ENCODE peak calls at places on chromosomes 5 and 9, in seven cellular contexts. W, U, O, D, B, M and S are unnamed samples. For H3K9me3, the result is how much of the 10 kb centered on the place peaks cover.

GRCh38 chr9:134698587-134699342 is 57.2 kb downstream of the COL5A1 start:
- DNase-seq in W (peak), U (peak), O (peak), D (peak), B (peak), M (peak), S (peak)

GRCh38 chr9:75239176-75239575 is 150.9 kb downstream of the OSTF1 start:
- DNase-seq in W (peak), U (no peak), O (peak), D (no peak), B (peak), M (no peak), S (no peak)

GRCh38 chr5:97422678-97423077 is 239.6 kb upstream of the RIOK2 start:
- DNase-seq in W (no peak), U (no peak), O (no peak), D (no peak), B (no peak), M (no peak), S (no peak)

GRCh38 chr9:108103294-108103693 is 613.7 kb upstream of the KLF4 start:
- DNase-seq in W (peak), U (no peak), O (no peak), D (no peak), B (no peak), M (no peak), S (no peak)

GRCh38 chr5:35436441-35437057 is 181.1 kb upstream of the SPEF2 start:
- DNase-seq in W (peak), U (peak), O (no peak), D (peak), B (peak), M (no peak), S (no peak)

GRCh38 chr5:151684690-151685361 is 1.9 kb downstream of the SPARC start:
- DNase-seq in W (peak), U (peak), O (no peak), D (no peak), B (no peak), M (peak), S (no peak)

GRCh38 chr9:37331871-37332270 is 90.6 kb upstream of the GRHPR start:
- DNase-seq in W (no peak), U (no peak), O (no peak), D (no peak), B (no peak), M (no peak), S (no peak)

GRCh38 chr9:130606887-130607582 is 27.7 kb downstream of the FUBP3 start:
- DNase-seq in W (no peak), U (no peak), O (no peak), D (no peak), B (no peak), M (no peak), S (no peak)

GRCh38 chr9:91580136-91580535 is 156.5 kb upstream of the NFIL3 start:
- DNase-seq in W (peak), U (no peak), O (no peak), D (peak), B (no peak), M (no peak), S (no peak)

GRCh38 chr5:56346717-56347116 is 113.6 kb upstream of the ANKRD55 start:
- DNase-seq in W (no peak), U (no peak), O (no peak), D (no peak), B (no peak), M (no peak), S (no peak)

GRCh38 chr5:43647789-43648188 is 44.8 kb downstream of the NNT start:
- DNase-seq in W (no peak), U (no peak), O (no peak), D (no peak), B (no peak), M (no peak), S (no peak)

GRCh38 chr9:138024831-138025291 is 147.3 kb downstream of the CACNA1B start:
- DNase-seq in W (no peak), U (no peak), O (peak), D (no peak), B (no peak), M (no peak), S (no peak)
- H3K9me3 ChIP-seq in W (under half), U (under half), O (under half), D (under half), B (under half), M (under half), S (under half)

GRCh38 chr5:6728011-6728794 is 15.0 kb downstream of the TENT4A start:
- DNase-seq in W (no peak), U (peak), O (no peak), D (no peak), B (peak), M (no peak), S (no peak)
- H3K9me3 ChIP-seq in W (under half), U (under half), O (under half), D (under half), B (under half), M (under half), S (under half)

DNA sequence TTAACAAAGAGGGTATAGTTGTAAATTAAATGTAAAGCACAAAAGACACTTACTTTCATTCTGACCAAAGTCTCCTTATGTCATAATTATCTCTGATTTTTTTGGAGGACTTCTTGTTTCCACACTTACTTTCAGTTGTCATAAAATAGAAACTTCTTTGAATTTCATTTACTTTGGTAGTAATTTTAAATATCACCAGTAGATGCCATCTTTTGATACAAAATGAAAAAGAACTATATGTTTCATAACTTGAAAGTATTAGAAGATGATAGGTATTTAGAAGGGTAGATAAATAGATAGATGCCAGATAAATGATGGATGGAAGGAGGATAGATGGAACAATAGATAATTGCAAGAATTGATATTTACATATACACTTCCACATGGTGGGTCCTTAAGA is 1865.3 kb upstream of the CDH9 start:
- DNase-seq in W (no peak), U (no peak), O (no peak), D (no peak), B (no peak), M (no peak), S (no peak)
- H3K9me3 ChIP-seq in W (under half), U (under half), O (under half), D (under half), B (under half), M (under half), S (under half)

GRCh38 chr5:180844432-180844831 is 16.6 kb downstream of the ZFP62 start:
- DNase-seq in W (no peak), U (no peak), O (no peak), D (no peak), B (no peak), M (no peak), S (no peak)
- H3K9me3 ChIP-seq in W (under half), U (under half), O (under half), D (under half), B (under half), M (under half), S (under half)

GRCh38 chr5:119257613-119258012 is 98.2 kb upstream of the TNFAIP8 start:
- DNase-seq in W (no peak), U (no peak), O (no peak), D (no peak), B (no peak), M (no peak), S (no peak)
- H3K9me3 ChIP-seq in W (under half), U (under half), O (under half), D (under half), B (under half), M (under half), S (under half)

DNA sequence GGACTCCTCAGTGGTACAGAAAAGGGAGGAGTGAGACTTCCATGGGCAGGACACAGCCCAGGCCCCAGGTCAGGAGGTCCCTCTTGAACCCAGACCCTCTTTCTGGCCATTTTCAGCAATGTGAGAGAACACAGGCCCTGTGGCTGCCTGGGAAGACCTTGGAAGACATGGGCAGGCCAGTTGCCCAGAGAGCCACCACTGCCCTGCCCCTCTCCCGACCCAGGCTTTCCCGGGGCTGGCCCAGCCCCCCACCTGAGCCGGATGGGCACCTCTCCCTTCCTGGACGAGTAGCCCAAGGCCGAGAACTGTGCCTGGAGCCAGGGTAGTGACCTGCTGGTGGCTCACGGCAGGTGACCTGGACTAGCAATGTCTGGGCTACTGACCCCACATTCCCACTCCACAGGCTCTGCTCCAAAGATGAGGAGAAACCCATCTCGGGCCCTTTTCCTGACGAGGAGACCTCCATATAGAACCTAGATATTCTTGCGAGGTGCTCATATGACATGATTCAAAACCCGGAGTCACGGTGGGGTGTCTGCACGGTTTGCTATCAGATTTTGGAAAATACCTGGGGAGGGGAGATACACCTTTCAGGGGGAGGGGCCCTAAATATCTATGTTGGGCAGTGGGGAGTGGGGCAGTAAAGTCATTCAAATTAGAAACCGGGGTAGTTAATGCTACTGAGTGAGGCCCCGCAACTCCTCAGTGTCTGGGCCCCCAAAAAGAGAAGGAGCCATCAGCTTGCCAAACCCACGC is 59.4 kb downstream of the ZNF354C start:
- DNase-seq in W (no peak), U (no peak), O (peak), D (no peak), B (no peak), M (no peak), S (no peak)
- H3K9me3 ChIP-seq in W (half or more), U (under half), O (under half), D (under half), B (under half), M (under half), S (under half)

GRCh38 chr5:3023678-3024077 is 272.2 kb upstream of the IRX2 start:
- DNase-seq in W (no peak), U (no peak), O (no peak), D (no peak), B (no peak), M (no peak), S (no peak)
- H3K9me3 ChIP-seq in W (under half), U (under half), O (under half), D (under half), B (under half), M (under half), S (under half)

DNA sequence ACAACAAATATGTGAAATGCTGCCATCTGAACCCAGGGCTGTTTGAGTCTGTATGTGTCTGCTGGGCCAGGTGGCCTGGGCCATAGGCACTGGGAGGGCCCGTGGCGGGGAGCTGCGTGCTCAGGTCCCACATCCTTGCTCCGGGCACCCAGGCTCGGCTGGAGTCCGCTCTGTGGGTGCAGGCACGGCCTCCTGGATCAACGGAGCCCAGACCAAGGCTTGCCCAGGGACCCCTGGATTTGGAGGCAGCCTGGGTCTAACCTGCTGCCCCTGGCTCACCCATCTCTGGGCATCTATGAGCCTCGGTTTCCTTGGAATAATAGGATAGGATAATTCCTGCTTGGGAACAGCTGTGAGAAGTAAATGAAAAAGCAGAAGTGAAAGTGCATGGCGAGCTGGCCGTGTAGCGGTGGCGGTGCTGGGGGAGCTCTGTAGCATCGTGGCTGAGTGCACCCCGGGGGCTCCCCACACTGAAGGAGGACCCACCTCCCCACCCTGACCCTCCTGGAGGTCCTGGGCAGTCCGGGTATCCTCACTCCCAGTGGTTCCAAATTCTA is 1.2 kb downstream of the CDHR2 start:
- DNase-seq in W (no peak), U (no peak), O (no peak), D (no peak), B (peak), M (no peak), S (no peak)
- H3K9me3 ChIP-seq in W (under half), U (under half), O (under half), D (under half), B (under half), M (under half), S (under half)